ENCODE peak calls at places on chromosome 2, in nine cellular contexts. E is upper lobe of right lung, Y is astrocyte of the spinal cord, I is GM13977, B is mucosa of descending colon, W is RWPE1, T is neural progenitor cell, C is choroid plexus epithelial cell, U is cardiac muscle cell. X is an unnamed sample.

GRCh38 chr2:13193900-13194299 is 477.2 kb downstream of the TRIB2 start:
- DNase-seq in E (no peak), Y (peak; percentile 48), I (peak; percentile 17), B (no peak), W (peak; percentile 8), T (peak; percentile 10), C (peak; percentile 64), U (peak; percentile 24), X (peak; percentile 9)

GRCh38 chr2:55169359-55169758 is 62.7 kb downstream of the CLHC1 start:
- DNase-seq in E (no peak), Y (no peak), I (no peak), B (no peak), W (no peak), T (no peak), C (no peak), U (no peak), X (no peak)

GRCh38 chr2:23447405-23447804 is 62.4 kb downstream of the KLHL29 start:
- DNase-seq in E (no peak), Y (no peak), I (no peak), B (no peak), W (no peak), T (no peak), C (no peak), U (no peak), X (no peak)

GRCh38 chr2:156005999-156006712 is 326.4 kb downstream of the NR4A2 start:
- DNase-seq in E (no peak), Y (no peak), I (no peak), B (peak; percentile 15), W (no peak), T (peak; percentile 11), C (no peak), U (peak; percentile 2), X (no peak)

GRCh38 chr2:109562421-109562820 is 51.3 kb downstream of the SEPTIN10 start:
- DNase-seq in E (no peak), Y (no peak), I (no peak), B (no peak), W (peak; percentile 16), T (no peak), C (no peak), U (no peak), X (no peak)

GRCh38 chr2:7634370-7634769 is 717.2 kb downstream of the RNF144A start:
- DNase-seq in E (no peak), Y (no peak), I (no peak), B (no peak), W (no peak), T (no peak), C (no peak), U (no peak), X (no peak)

GRCh38 chr2:30368258-30368657 is 78.8 kb upstream of the LCLAT1 start:
- DNase-seq in E (peak; percentile 74), Y (peak; percentile 71), I (no peak), B (no peak), W (no peak), T (no peak), C (no peak), U (peak; percentile 12), X (no peak)

GRCh38 chr2:163265562-163265961 is 427.0 kb upstream of the KCNH7 start:
- DNase-seq in E (no peak), Y (no peak), I (no peak), B (no peak), W (no peak), T (no peak), C (no peak), U (no peak), X (no peak)

GRCh38 chr2:70679244-70679643 is 88.8 kb downstream of the ADD2 start:
- DNase-seq in E (no peak), Y (peak; percentile 1), I (no peak), B (no peak), W (no peak), T (no peak), C (peak; percentile 2), U (no peak), X (no peak)

GRCh38 chr2:215032153-215032552 is 106.3 kb downstream of the ABCA12 start:
- DNase-seq in E (no peak), Y (no peak), I (no peak), B (no peak), W (no peak), T (no peak), C (no peak), U (no peak), X (no peak)

GRCh38 chr2:241542278-241542605 is 16.3 kb upstream of the BOK start:
- DNase-seq in E (peak; percentile 85), Y (no peak), I (peak; percentile 22), B (no peak), W (no peak), T (no peak), C (no peak), U (no peak), X (no peak)

GRCh38 chr2:25063876-25064660 is 22.2 kb downstream of the EFR3B start:
- DNase-seq in E (no peak), Y (no peak), I (no peak), B (no peak), W (no peak), T (no peak), C (no peak), U (no peak), X (no peak)

GRCh38 chr2:140786585-140786984 is 1344.2 kb downstream of the LRP1B start:
- DNase-seq in E (no peak), Y (no peak), I (no peak), B (no peak), W (no peak), T (no peak), C (no peak), U (peak; percentile 61), X (no peak)

GRCh38 chr2:190123956-190124355 is 61.4 kb upstream of the MSTN start:
- DNase-seq in E (no peak), Y (peak; percentile 28), I (no peak), B (no peak), W (no peak), T (no peak), C (peak; percentile 82), U (no peak), X (no peak)

GRCh38 chr2:147679664-147680502 is 164.9 kb upstream of the ACVR2A start:
- DNase-seq in E (no peak), Y (no peak), I (no peak), B (no peak), W (no peak), T (no peak), C (no peak), U (no peak), X (no peak)

GRCh38 chr2:3635171-3636008 is 22.6 kb upstream of the ALLC start:
- DNase-seq in E (peak; percentile 56), Y (no peak), I (no peak), B (no peak), W (no peak), T (no peak), C (no peak), U (no peak), X (no peak)

GRCh38 chr2:64327510-64328414 is 126.2 kb upstream of the LGALSL start:
- DNase-seq in E (peak; percentile 77), Y (peak; percentile 27), I (peak; percentile 13), B (peak; percentile 40), W (peak; percentile 12), T (peak; percentile 58), C (peak; percentile 45), U (peak; percentile 20), X (peak; percentile 46)

DNA sequence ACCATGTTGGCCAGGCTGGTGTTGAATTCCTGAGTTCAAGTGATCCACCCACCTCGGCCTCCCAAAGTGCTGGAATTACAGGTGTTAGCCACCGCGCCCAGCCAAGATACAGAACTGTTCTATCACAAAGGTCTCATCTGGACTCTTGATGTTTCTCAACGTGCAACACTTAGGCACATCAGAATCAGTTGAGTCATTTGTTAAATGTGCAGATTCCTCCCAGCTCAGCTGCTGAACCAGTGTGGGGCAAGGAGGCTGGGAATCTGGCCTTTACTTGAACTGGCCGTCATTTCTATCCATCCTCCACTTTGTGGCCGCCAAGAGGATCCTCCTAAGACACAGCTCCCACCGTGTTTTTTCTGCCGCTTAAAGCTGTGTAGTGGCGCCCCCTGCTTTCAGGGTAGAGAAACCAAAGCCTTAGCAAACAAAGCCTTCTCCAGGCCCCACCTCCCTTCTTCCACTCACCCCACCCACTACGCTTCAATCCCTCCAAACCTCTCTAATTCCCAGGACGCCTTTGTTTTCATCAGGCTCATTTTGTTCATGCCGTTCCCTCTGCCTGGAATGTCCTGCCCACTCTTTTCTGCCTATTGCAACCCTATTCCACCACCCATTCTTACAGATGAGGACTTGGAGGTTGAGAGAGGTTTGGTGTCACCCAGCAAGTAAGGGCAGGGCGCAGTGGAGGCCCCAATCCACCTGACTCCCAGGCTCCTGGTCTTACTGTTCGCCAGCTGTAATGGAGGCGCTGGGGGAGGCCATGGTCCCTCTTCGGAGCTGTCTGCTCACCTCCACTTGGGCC is 776 bp upstream of the SPEG start:
- DNase-seq in E (no peak), Y (peak; percentile 50), I (no peak), B (no peak), W (no peak), T (peak; percentile 83), C (peak; percentile 86), U (peak; percentile 73), X (no peak)
- TF ChIP-seq CTCF in E (peak; percentile 27), Y (peak; percentile 55), I (peak; percentile 28), B (no peak), W (no peak), T (peak; percentile 61), C (peak; percentile 75), U (peak; percentile 61), X (no peak)

GRCh38 chr2:212536385-212537310 is 2.0 kb downstream of the ERBB4 start:
- DNase-seq in E (peak; percentile 55), Y (no peak), I (no peak), B (no peak), W (no peak), T (peak; percentile 88), C (no peak), U (peak; percentile 51), X (no peak)
- TF ChIP-seq CTCF in E (no peak), Y (no peak), I (no peak), B (no peak), W (no peak), T (peak; percentile 28), C (no peak), U (no peak), X (no peak)

GRCh38 chr2:96408631-96409542 is 73.3 kb downstream of the NCAPH start:
- DNase-seq in E (peak; percentile 30), Y (peak; percentile 47), I (no peak), B (no peak), W (no peak), T (peak; percentile 51), C (peak; percentile 52), U (no peak), X (no peak)
- TF ChIP-seq CTCF in E (peak; percentile 7), Y (no peak), I (no peak), B (no peak), W (no peak), T (no peak), C (peak; percentile 21), U (no peak), X (no peak)

GRCh38 chr2:168697668-168698121 is 104.7 kb upstream of the NOSTRIN start:
- DNase-seq in E (no peak), Y (peak; percentile 57), I (no peak), B (peak; percentile 67), W (no peak), T (no peak), C (peak; percentile 59), U (no peak), X (no peak)
- TF ChIP-seq CTCF in E (no peak), Y (no peak), I (no peak), B (no peak), W (no peak), T (no peak), C (peak; percentile 23), U (no peak), X (no peak)

GRCh38 chr2:106095478-106096392 is 98.4 kb downstream of the UXS1 start:
- DNase-seq in E (no peak), Y (no peak), I (no peak), B (peak; percentile 40), W (no peak), T (no peak), C (no peak), U (no peak), X (no peak)
- TF ChIP-seq CTCF in E (no peak), Y (no peak), I (no peak), B (no peak), W (no peak), T (no peak), C (no peak), U (no peak), X (no peak)